ENCODE peak calls at places on chromosomes 2 and 18, in eight cellular contexts. I is lower leg skin, E is HepG2, W is IMR-90, P is heart left ventricle, X is HCT116, Z is ovary, C is uterus. L is an unnamed sample.

GRCh38 chr2:112690853-112691390 is 29.9 kb upstream of the NT5DC4 start:
- DNase-seq in E (peak), P (peak), C (no peak), I (peak), W (peak), X (peak), Z (no peak), L (peak)

GRCh38 chr2:151733781-151734672 is at the start of gene NEB:
- DNase-seq in W (no peak), Z (no peak), I (no peak), P (no peak), X (no peak), E (no peak), C (no peak), L (no peak)

GRCh38 chr2:145007673-145008263 is 487.8 kb upstream of the ZEB2 start:
- DNase-seq in E (no peak), I (no peak), C (peak), W (peak), Z (no peak), P (peak), X (no peak), L (no peak)

GRCh38 chr18:44977856-44978255 is 297.2 kb downstream of the SETBP1 start:
- DNase-seq in I (no peak), W (no peak), E (no peak), P (no peak), X (no peak), C (no peak), Z (no peak), L (no peak)

GRCh38 chr2:71605173-71605641 is 151.8 kb downstream of the DYSF start:
- DNase-seq in W (no peak), E (no peak), C (peak), I (no peak), P (peak), Z (peak), X (no peak), L (no peak)

GRCh38 chr2:44075536-44075935 is 79.7 kb upstream of the LRPPRC start:
- DNase-seq in C (no peak), E (peak), Z (no peak), W (peak), I (peak), X (no peak), P (peak), L (no peak)

GRCh38 chr2:168521342-168521741 is 65.3 kb downstream of the CERS6 start:
- DNase-seq in X (no peak), P (no peak), Z (no peak), C (no peak), W (peak), I (peak), E (no peak), L (no peak)

GRCh38 chr2:27083410-27084296 is 2.9 kb upstream of the KHK start:
- DNase-seq in E (peak), P (no peak), I (no peak), X (no peak), W (no peak), C (no peak), Z (no peak), L (no peak)

GRCh38 chr2:190110131-190110530 is 47.6 kb upstream of the MSTN start:
- DNase-seq in I (no peak), P (no peak), X (no peak), C (no peak), W (peak), E (no peak), Z (no peak), L (no peak)

GRCh38 chr2:167756427-167756826 is 491.0 kb downstream of the STK39 start:
- DNase-seq in E (peak), C (no peak), I (no peak), Z (no peak), X (no peak), W (peak), P (no peak), L (no peak)

GRCh38 chr2:240170354-240170735 is 29.9 kb upstream of the OTOS start:
- DNase-seq in W (peak), C (no peak), P (no peak), X (no peak), E (no peak), Z (no peak), I (no peak), L (no peak)

GRCh38 chr2:42493885-42494433 is at the start of gene KCNG3:
- DNase-seq in X (no peak), Z (peak), W (peak), I (peak), E (peak), C (peak), P (peak), L (peak)

GRCh38 chr2:190075623-190076022 is 13.1 kb upstream of the MSTN start:
- DNase-seq in C (no peak), P (no peak), I (no peak), E (no peak), W (no peak), X (no peak), Z (no peak), L (no peak)

GRCh38 chr2:18369750-18370149 is 190.7 kb downstream of the RDH14 start:
- DNase-seq in Z (no peak), E (no peak), X (no peak), I (no peak), W (peak), P (no peak), C (no peak), L (no peak)

GRCh38 chr2:31038385-31038784 is 99.9 kb downstream of the GALNT14 start:
- DNase-seq in C (no peak), Z (no peak), E (peak), I (no peak), X (no peak), W (no peak), P (no peak), L (no peak)

GRCh38 chr2:227815066-227815465 is 1.4 kb downstream of the CCL20 start:
- DNase-seq in I (no peak), E (no peak), X (no peak), C (no peak), Z (no peak), W (no peak), P (no peak), L (no peak)

GRCh38 chr18:6929370-6930102 is 188.1 kb downstream of the LAMA1 start:
- DNase-seq in P (no peak), I (no peak), C (no peak), Z (no peak), X (no peak), W (no peak), E (no peak), L (no peak)

GRCh38 chr2:199364153-199364552 is 93.6 kb downstream of the SATB2 start:
- DNase-seq in P (no peak), Z (no peak), I (no peak), E (peak), X (no peak), C (no peak), W (no peak), L (no peak)

GRCh38 chr2:27139310-27139709 is at the start of gene PRR30:
- DNase-seq in P (no peak), X (no peak), W (no peak), I (no peak), Z (no peak), C (no peak), E (no peak), L (no peak)

GRCh38 chr18:58287626-58288289 is 243.7 kb downstream of the NEDD4L start:
- DNase-seq in E (peak), Z (no peak), P (no peak), C (no peak), I (no peak), W (no peak), X (no peak), L (peak)

GRCh38 chr2:55232863-55233657 is 572 bp downstream of the RPS27A start:
- DNase-seq in C (peak), P (peak), X (no peak), Z (peak), E (no peak), W (peak), I (peak), L (peak)

GRCh38 chr2:161946489-161947107 is 127.4 kb downstream of the DPP4 start:
- DNase-seq in P (no peak), E (peak), X (peak), C (no peak), I (no peak), Z (no peak), W (peak), L (no peak)

GRCh38 chr2:145807978-145808377 is 1288.1 kb upstream of the ZEB2 start:
- DNase-seq in P (no peak), X (no peak), W (peak), C (no peak), I (no peak), E (no peak), Z (no peak), L (no peak)

GRCh38 chr18:33116376-33116775 is 324.1 kb downstream of the CCDC178 start:
- DNase-seq in X (no peak), E (no peak), I (no peak), C (no peak), Z (no peak), P (no peak), W (no peak), L (peak)

GRCh38 chr2:113847144-113847543 is 42.7 kb upstream of the ACTR3 start:
- DNase-seq in C (no peak), E (no peak), I (peak), P (peak), W (peak), Z (no peak), X (no peak), L (no peak)

GRCh38 chr2:27795868-27796277 is 24.4 kb downstream of the MRPL33 start:
- DNase-seq in Z (no peak), E (no peak), C (no peak), P (peak), W (no peak), X (no peak), I (no peak), L (no peak)

GRCh38 chr2:39431592-39432316 is 5.3 kb downstream of the MAP4K3 start:
- DNase-seq in E (no peak), Z (no peak), I (peak), C (no peak), W (peak), P (no peak), X (no peak), L (no peak)

GRCh38 chr2:16687949-16688348 is 22.3 kb upstream of the CYRIA start:
- DNase-seq in C (no peak), X (no peak), E (no peak), P (no peak), W (no peak), I (no peak), Z (no peak), L (no peak)

GRCh38 chr18:23716516-23716915 is 27.3 kb downstream of the LAMA3 start:
- DNase-seq in I (no peak), Z (no peak), P (no peak), X (no peak), W (peak), E (no peak), C (no peak), L (no peak)

GRCh38 chr2:95530734-95531133 is 46.2 kb upstream of the TRIM43B start:
- DNase-seq in W (peak), C (no peak), E (no peak), Z (no peak), P (no peak), X (no peak), I (no peak), L (no peak)

GRCh38 chr18:13598591-13598990 is 127.8 kb downstream of the FAM210A start:
- DNase-seq in P (no peak), Z (no peak), C (no peak), I (no peak), E (no peak), X (no peak), W (no peak), L (no peak)

GRCh38 chr18:59672125-59672769 is 25.0 kb downstream of the CCBE1 start:
- DNase-seq in W (no peak), X (no peak), Z (no peak), I (peak), P (no peak), C (no peak), E (no peak), L (no peak)

GRCh38 chr18:54608008-54608642 is 17.1 kb downstream of the DYNAP start:
- DNase-seq in Z (no peak), C (no peak), X (no peak), I (no peak), P (no peak), W (peak), E (no peak), L (no peak)

GRCh38 chr2:240930631-240931318 is 24.6 kb downstream of the CROCC2 start:
- DNase-seq in I (no peak), C (peak), W (no peak), X (no peak), P (peak), E (no peak), Z (peak), L (peak)

GRCh38 chr2:146312899-146313298 is 1531.9 kb upstream of the ACVR2A start:
- DNase-seq in Z (no peak), W (peak), E (no peak), X (no peak), P (no peak), I (no peak), C (no peak), L (no peak)

GRCh38 chr18:68940039-68940438 is 142.2 kb downstream of the CCDC102B start:
- DNase-seq in P (no peak), I (no peak), E (no peak), W (no peak), X (no peak), C (no peak), Z (no peak), L (no peak)

GRCh38 chr2:218806346-218806978 is 24.5 kb downstream of the CYP27A1 start:
- DNase-seq in W (peak), Z (peak), X (no peak), P (peak), E (peak), I (peak), C (peak), L (peak)

GRCh38 chr18:43013489-43013888 is 102.0 kb downstream of the RIT2 start:
- DNase-seq in P (no peak), E (no peak), W (no peak), I (no peak), Z (no peak), C (no peak), X (no peak), L (no peak)

GRCh38 chr2:175167792-175168563 is at the start of gene ATF2:
- DNase-seq in W (peak), C (peak), P (peak), E (peak), I (peak), X (peak), Z (peak), L (peak)
- TF ChIP-seq POLR2A in W (peak), C (peak), P (peak), E (peak), I (no peak), X (no peak), Z (peak), L (peak)

GRCh38 chr2:207896525-207897295 is 127.0 kb upstream of the FZD5 start:
- DNase-seq in W (no peak), C (no peak), I (no peak), X (no peak), E (peak), P (no peak), Z (no peak), L (no peak)
- TF ChIP-seq CTCF in W (no peak), C (no peak), I (no peak), X (peak), E (peak), P (no peak), Z (no peak), L (no peak)

DNA sequence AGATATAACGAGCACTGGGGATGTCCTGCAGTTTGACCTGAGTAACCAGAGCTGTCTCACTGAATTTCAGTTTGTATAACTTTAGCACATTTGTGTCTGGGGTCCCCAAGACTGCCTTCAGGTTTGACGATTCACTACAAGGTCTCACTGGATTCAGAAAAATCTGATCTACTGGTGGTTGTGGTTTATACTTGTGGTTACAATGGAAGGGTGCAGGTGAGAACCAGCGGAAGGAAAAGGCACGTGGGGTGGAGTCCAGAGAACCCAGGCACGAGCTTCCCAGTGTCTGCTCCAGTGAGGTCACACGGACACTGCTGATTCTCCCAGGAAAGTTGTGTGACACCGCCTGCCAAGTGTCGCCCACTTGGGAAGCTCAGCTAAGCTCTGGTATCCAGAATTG is 126.0 kb downstream of the ZNF236 start:
- DNase-seq in I (no peak), X (no peak), W (no peak), C (no peak), Z (no peak), P (no peak), E (no peak), L (no peak)
- TF ChIP-seq POLR2A in I (no peak), X (no peak), W (no peak), C (no peak), Z (no peak), P (no peak), E (no peak), L (no peak)

GRCh38 chr2:120441744-120442471 is 96.0 kb downstream of the INHBB start:
- DNase-seq in P (no peak), Z (no peak), W (peak), C (no peak), I (no peak), X (no peak), E (peak), L (peak)
- TF ChIP-seq CTCF in P (no peak), Z (no peak), W (no peak), C (no peak), I (no peak), X (no peak), E (peak), L (no peak)

DNA sequence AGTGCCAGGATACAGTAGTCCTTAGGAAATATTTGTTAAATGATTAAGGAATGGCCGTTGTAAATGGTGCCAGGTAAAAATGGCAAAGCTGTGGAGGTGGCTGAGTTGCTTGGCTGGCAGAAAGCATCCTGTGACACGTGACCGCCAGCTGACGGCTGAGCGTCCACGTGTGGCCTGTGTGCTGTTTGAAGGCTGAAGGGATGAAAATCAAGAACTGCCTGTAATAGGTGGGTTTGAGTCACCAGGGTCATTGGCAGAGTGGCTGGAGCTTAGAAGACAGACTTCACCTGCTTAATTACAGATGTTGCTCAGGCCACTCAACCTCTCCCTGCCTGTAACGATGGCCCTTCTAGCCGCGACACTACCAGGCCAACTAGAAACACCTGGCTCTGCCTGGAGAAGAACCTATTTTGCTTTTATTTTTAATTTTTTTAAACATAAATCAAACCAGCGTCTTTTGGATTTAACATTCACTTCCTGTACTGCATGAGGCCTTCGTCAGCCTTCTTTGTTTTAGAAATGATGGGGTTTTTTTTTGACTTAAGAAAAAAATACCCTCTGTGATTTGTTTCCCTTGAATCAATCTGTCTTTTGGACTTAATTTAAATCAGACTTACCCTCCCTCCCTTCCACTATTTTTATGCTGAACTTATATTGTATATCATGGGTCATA is 206.5 kb downstream of the PRKCE start:
- DNase-seq in P (no peak), E (no peak), X (no peak), W (no peak), C (no peak), Z (no peak), I (no peak), L (peak)
- TF ChIP-seq POLR2A in P (no peak), E (no peak), X (no peak), W (no peak), C (no peak), Z (no peak), I (no peak), L (no peak)

DNA sequence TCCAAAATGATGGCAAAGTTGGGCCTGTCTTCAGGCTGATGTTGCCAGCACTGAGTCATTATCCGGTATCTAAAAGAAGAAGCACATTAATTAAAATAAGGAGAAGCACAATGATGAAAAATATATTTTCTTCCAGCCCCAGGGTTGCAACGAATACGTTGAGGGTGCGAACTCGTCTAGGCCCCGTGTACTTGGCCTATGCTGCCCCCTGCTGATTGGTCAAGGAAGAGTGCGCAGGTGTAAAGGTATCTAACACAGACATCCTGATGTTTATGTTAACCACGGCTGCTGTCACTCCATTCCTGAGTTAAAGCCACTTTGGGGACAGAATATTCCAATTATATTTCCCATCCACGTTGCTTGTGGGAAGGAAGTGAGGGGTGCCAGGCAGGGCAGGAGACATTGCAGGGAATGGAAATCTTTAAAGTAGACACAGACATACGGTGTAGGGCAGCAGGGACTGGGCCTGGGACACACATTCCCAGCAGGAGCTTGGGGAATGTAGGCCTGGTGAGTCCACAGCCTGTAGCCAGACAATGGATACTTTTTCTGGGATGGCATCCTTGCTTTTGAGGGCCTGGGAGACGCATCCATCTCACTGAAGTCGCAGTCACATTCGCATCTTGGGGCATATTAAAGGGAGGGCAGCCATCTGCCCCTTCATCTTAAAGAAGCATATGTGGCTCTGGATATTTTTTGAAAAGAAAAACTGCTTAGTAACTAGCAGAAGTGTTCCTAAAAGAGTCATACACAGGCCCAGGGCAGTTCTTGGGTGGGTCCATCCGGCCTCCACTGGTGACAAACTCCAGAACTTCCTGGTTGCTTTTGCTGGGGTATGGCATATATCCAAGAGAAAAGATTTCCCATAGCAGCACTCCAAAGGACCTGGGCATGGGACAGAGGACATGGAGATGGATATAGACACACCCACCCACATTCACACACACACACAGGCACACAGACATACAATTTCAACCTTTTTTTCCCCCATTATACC is 81.9 kb downstream of the CLIP4 start:
- DNase-seq in E (peak), C (peak), I (peak), X (peak), Z (peak), W (peak), P (peak), L (peak)
- TF ChIP-seq CTCF in E (peak), C (peak), I (no peak), X (peak), Z (peak), W (peak), P (peak), L (peak)

GRCh38 chr2:237744270-237744612 is 54.3 kb upstream of the RBM44 start:
- DNase-seq in P (no peak), X (no peak), E (no peak), C (no peak), I (no peak), W (no peak), Z (no peak), L (no peak)

GRCh38 chr2:237742614-237743013 is 56.0 kb upstream of the RBM44 start:
- DNase-seq in I (no peak), E (no peak), Z (no peak), X (no peak), P (no peak), W (no peak), C (no peak), L (no peak)

GRCh38 chr2:237744613-237745249 is 53.8 kb upstream of the RBM44 start:
- DNase-seq in C (peak), I (peak), Z (peak), W (peak), X (peak), P (peak), E (peak), L (peak)

GRCh38 chr2:237743024-237743423 is 55.6 kb upstream of the RBM44 start:
- DNase-seq in C (no peak), E (no peak), X (no peak), W (no peak), I (no peak), Z (no peak), P (no peak), L (no peak)

GRCh38 chr2:237743561-237744269 is 54.9 kb upstream of the RBM44 start:
- DNase-seq in C (no peak), Z (no peak), X (no peak), I (no peak), W (peak), P (no peak), E (peak), L (no peak)
- TF ChIP-seq POLR2A in C (no peak), Z (no peak), X (no peak), I (no peak), W (no peak), P (no peak), E (no peak), L (no peak)